ENCODE peak calls at places on chromosomes 6 and 20, in eight cellular contexts. One of them, this sample, is unnamed.
A peak's percentile ranks its signal among the peaks of the same experiment; 100 is the strongest.

GRCh38 chr6:122649701-122650100 is 39.5 kb downstream of the PKIB start:
- DNase-seq in cardiac muscle cell: no peak
- DNase-seq in CD8-positive, alpha-beta T cell: no peak
- DNase-seq in fibroblast of the aortic adventitia: peak; percentile 43
- DNase-seq in neural progenitor cell: no peak
- DNase-seq in foreskin fibroblast: no peak
- DNase-seq in lung: no peak
- DNase-seq in Peyer's patch: no peak
- DNase-seq in this sample: no peak

GRCh38 chr6:64034840-64035656 is 399.4 kb downstream of the PHF3 start:
- DNase-seq in neural progenitor cell: no peak
- DNase-seq in lung: no peak
- DNase-seq in cardiac muscle cell: peak; percentile 33
- DNase-seq in foreskin fibroblast: no peak
- DNase-seq in Peyer's patch: no peak
- DNase-seq in fibroblast of the aortic adventitia: peak; percentile 42
- DNase-seq in CD8-positive, alpha-beta T cell: no peak
- DNase-seq in this sample: no peak

GRCh38 chr6:43703512-43704429 is 16.2 kb upstream of the MRPS18A start:
- DNase-seq in cardiac muscle cell: no peak
- DNase-seq in fibroblast of the aortic adventitia: no peak
- DNase-seq in CD8-positive, alpha-beta T cell: no peak
- DNase-seq in lung: no peak
- DNase-seq in Peyer's patch: no peak
- DNase-seq in foreskin fibroblast: no peak
- DNase-seq in neural progenitor cell: no peak
- DNase-seq in this sample: no peak

GRCh38 chr6:83883240-83883639 is 23.8 kb downstream of the CYB5R4 start:
- DNase-seq in Peyer's patch: no peak
- DNase-seq in cardiac muscle cell: no peak
- DNase-seq in foreskin fibroblast: no peak
- DNase-seq in neural progenitor cell: no peak
- DNase-seq in CD8-positive, alpha-beta T cell: no peak
- DNase-seq in lung: no peak
- DNase-seq in fibroblast of the aortic adventitia: no peak
- DNase-seq in this sample: no peak

GRCh38 chr20:8213831-8214587 is 81.9 kb downstream of the PLCB1 start:
- DNase-seq in lung: no peak
- DNase-seq in foreskin fibroblast: no peak
- DNase-seq in neural progenitor cell: peak; percentile 10
- DNase-seq in CD8-positive, alpha-beta T cell: no peak
- DNase-seq in cardiac muscle cell: no peak
- DNase-seq in fibroblast of the aortic adventitia: no peak
- DNase-seq in Peyer's patch: no peak
- DNase-seq in this sample: no peak

GRCh38 chr6:96186094-96186493 is 170.3 kb downstream of the FUT9 start:
- DNase-seq in CD8-positive, alpha-beta T cell: no peak
- DNase-seq in fibroblast of the aortic adventitia: no peak
- DNase-seq in Peyer's patch: no peak
- DNase-seq in neural progenitor cell: no peak
- DNase-seq in lung: no peak
- DNase-seq in foreskin fibroblast: no peak
- DNase-seq in cardiac muscle cell: no peak
- DNase-seq in this sample: no peak

GRCh38 chr20:53294804-53295203 is 298.8 kb downstream of the ZNF217 start:
- DNase-seq in neural progenitor cell: no peak
- DNase-seq in lung: no peak
- DNase-seq in cardiac muscle cell: no peak
- DNase-seq in fibroblast of the aortic adventitia: no peak
- DNase-seq in Peyer's patch: no peak
- DNase-seq in CD8-positive, alpha-beta T cell: no peak
- DNase-seq in foreskin fibroblast: no peak
- DNase-seq in this sample: no peak

GRCh38 chr6:30862156-30862875 is 22.0 kb upstream of the DDR1 start:
- DNase-seq in CD8-positive, alpha-beta T cell: no peak
- DNase-seq in lung: no peak
- DNase-seq in Peyer's patch: no peak
- DNase-seq in cardiac muscle cell: no peak
- DNase-seq in fibroblast of the aortic adventitia: no peak
- DNase-seq in foreskin fibroblast: no peak
- DNase-seq in neural progenitor cell: no peak
- DNase-seq in this sample: no peak

GRCh38 chr20:23320317-23320716 is 30.3 kb upstream of the NXT1 start:
- DNase-seq in cardiac muscle cell: peak; percentile 42
- DNase-seq in CD8-positive, alpha-beta T cell: no peak
- DNase-seq in fibroblast of the aortic adventitia: peak; percentile 20
- DNase-seq in neural progenitor cell: no peak
- DNase-seq in Peyer's patch: no peak
- DNase-seq in foreskin fibroblast: peak; percentile 30
- DNase-seq in lung: no peak
- DNase-seq in this sample: no peak

GRCh38 chr6:109326346-109326745 is 55.9 kb downstream of the CD164 start:
- DNase-seq in foreskin fibroblast: no peak
- DNase-seq in neural progenitor cell: no peak
- DNase-seq in Peyer's patch: no peak
- DNase-seq in lung: no peak
- DNase-seq in CD8-positive, alpha-beta T cell: no peak
- DNase-seq in fibroblast of the aortic adventitia: no peak
- DNase-seq in cardiac muscle cell: no peak
- DNase-seq in this sample: no peak

GRCh38 chr6:167462913-167463312 is 138.0 kb downstream of the TTLL2 start:
- DNase-seq in CD8-positive, alpha-beta T cell: no peak
- DNase-seq in foreskin fibroblast: no peak
- DNase-seq in neural progenitor cell: peak; percentile 9
- DNase-seq in Peyer's patch: no peak
- DNase-seq in cardiac muscle cell: no peak
- DNase-seq in fibroblast of the aortic adventitia: no peak
- DNase-seq in lung: no peak
- DNase-seq in this sample: no peak

GRCh38 chr20:57938158-57939108 is 228.6 kb upstream of the PMEPA1 start:
- DNase-seq in cardiac muscle cell: peak; percentile 16
- DNase-seq in lung: no peak
- DNase-seq in neural progenitor cell: no peak
- DNase-seq in CD8-positive, alpha-beta T cell: no peak
- DNase-seq in Peyer's patch: no peak
- DNase-seq in fibroblast of the aortic adventitia: no peak
- DNase-seq in foreskin fibroblast: no peak
- DNase-seq in this sample: no peak
- TF ChIP-seq CTCF in cardiac muscle cell: no peak
- TF ChIP-seq CTCF in lung: no peak
- TF ChIP-seq CTCF in neural progenitor cell: peak; percentile 9
- TF ChIP-seq CTCF in CD8-positive, alpha-beta T cell: no peak
- TF ChIP-seq CTCF in Peyer's patch: no peak
- TF ChIP-seq CTCF in fibroblast of the aortic adventitia: no peak
- TF ChIP-seq CTCF in foreskin fibroblast: no peak
- TF ChIP-seq CTCF in this sample: no peak

GRCh38 chr6:106522557-106522956 is 106.7 kb downstream of the RTN4IP1 start:
- DNase-seq in fibroblast of the aortic adventitia: no peak
- DNase-seq in CD8-positive, alpha-beta T cell: no peak
- DNase-seq in cardiac muscle cell: no peak
- DNase-seq in Peyer's patch: no peak
- DNase-seq in foreskin fibroblast: no peak
- DNase-seq in lung: no peak
- DNase-seq in neural progenitor cell: no peak
- DNase-seq in this sample: no peak
- H3K4me3 ChIP-seq in fibroblast of the aortic adventitia: no peak overlapping the region
- H3K4me3 ChIP-seq in CD8-positive, alpha-beta T cell: peak overlapping the region; percentile 53
- H3K4me3 ChIP-seq in cardiac muscle cell: no peak overlapping the region
- H3K4me3 ChIP-seq in Peyer's patch: peak overlapping the region; percentile 37
- H3K4me3 ChIP-seq in foreskin fibroblast: no peak overlapping the region
- H3K4me3 ChIP-seq in lung: no peak overlapping the region
- H3K4me3 ChIP-seq in neural progenitor cell: no peak overlapping the region
- H3K4me3 ChIP-seq in this sample: peak overlapping the region; percentile 62

GRCh38 chr20:36682311-36682710 is 36.3 kb upstream of the SLA2 start:
- DNase-seq in lung: no peak
- DNase-seq in Peyer's patch: no peak
- DNase-seq in fibroblast of the aortic adventitia: no peak
- DNase-seq in CD8-positive, alpha-beta T cell: no peak
- DNase-seq in neural progenitor cell: no peak
- DNase-seq in foreskin fibroblast: no peak
- DNase-seq in cardiac muscle cell: no peak
- DNase-seq in this sample: no peak
- TF ChIP-seq CTCF in lung: no peak
- TF ChIP-seq CTCF in Peyer's patch: no peak
- TF ChIP-seq CTCF in fibroblast of the aortic adventitia: no peak
- TF ChIP-seq CTCF in CD8-positive, alpha-beta T cell: no peak
- TF ChIP-seq CTCF in neural progenitor cell: no peak
- TF ChIP-seq CTCF in foreskin fibroblast: no peak
- TF ChIP-seq CTCF in cardiac muscle cell: no peak
- TF ChIP-seq CTCF in this sample: no peak

GRCh38 chr6:32149932-32150920 is 1.5 kb downstream of the PRRT1 start:
- DNase-seq in Peyer's patch: no peak
- DNase-seq in cardiac muscle cell: no peak
- DNase-seq in foreskin fibroblast: no peak
- DNase-seq in lung: no peak
- DNase-seq in CD8-positive, alpha-beta T cell: no peak
- DNase-seq in fibroblast of the aortic adventitia: no peak
- DNase-seq in neural progenitor cell: peak; percentile 47
- DNase-seq in this sample: no peak
- H3K4me3 ChIP-seq in Peyer's patch: peak overlapping the region; percentile 17
- H3K4me3 ChIP-seq in cardiac muscle cell: no peak overlapping the region
- H3K4me3 ChIP-seq in foreskin fibroblast: peak overlapping the region; percentile 90
- H3K4me3 ChIP-seq in lung: no peak overlapping the region
- H3K4me3 ChIP-seq in CD8-positive, alpha-beta T cell: no peak overlapping the region
- H3K4me3 ChIP-seq in fibroblast of the aortic adventitia: peak overlapping the region; percentile 9
- H3K4me3 ChIP-seq in neural progenitor cell: peak overlapping the region; percentile 36
- H3K4me3 ChIP-seq in this sample: no peak overlapping the region

GRCh38 chr6:166443166-166443565 is 60.4 kb upstream of the MPC1 start:
- DNase-seq in Peyer's patch: no peak
- DNase-seq in CD8-positive, alpha-beta T cell: no peak
- DNase-seq in foreskin fibroblast: no peak
- DNase-seq in cardiac muscle cell: no peak
- DNase-seq in neural progenitor cell: no peak
- DNase-seq in lung: no peak
- DNase-seq in fibroblast of the aortic adventitia: no peak
- DNase-seq in this sample: no peak

GRCh38 chr6:166440729-166441128 is 58.0 kb upstream of the MPC1 start:
- DNase-seq in lung: no peak
- DNase-seq in CD8-positive, alpha-beta T cell: no peak
- DNase-seq in neural progenitor cell: no peak
- DNase-seq in fibroblast of the aortic adventitia: no peak
- DNase-seq in cardiac muscle cell: no peak
- DNase-seq in Peyer's patch: no peak
- DNase-seq in foreskin fibroblast: no peak
- DNase-seq in this sample: no peak

GRCh38 chr6:166442131-166442530 is 59.4 kb upstream of the MPC1 start:
- DNase-seq in CD8-positive, alpha-beta T cell: no peak
- DNase-seq in Peyer's patch: no peak
- DNase-seq in lung: no peak
- DNase-seq in fibroblast of the aortic adventitia: no peak
- DNase-seq in neural progenitor cell: no peak
- DNase-seq in foreskin fibroblast: no peak
- DNase-seq in cardiac muscle cell: no peak
- DNase-seq in this sample: no peak

GRCh38 chr6:166440106-166440505 is 57.4 kb upstream of the MPC1 start:
- DNase-seq in CD8-positive, alpha-beta T cell: no peak
- DNase-seq in foreskin fibroblast: no peak
- DNase-seq in lung: no peak
- DNase-seq in fibroblast of the aortic adventitia: no peak
- DNase-seq in neural progenitor cell: no peak
- DNase-seq in Peyer's patch: no peak
- DNase-seq in cardiac muscle cell: no peak
- DNase-seq in this sample: no peak

DNA sequence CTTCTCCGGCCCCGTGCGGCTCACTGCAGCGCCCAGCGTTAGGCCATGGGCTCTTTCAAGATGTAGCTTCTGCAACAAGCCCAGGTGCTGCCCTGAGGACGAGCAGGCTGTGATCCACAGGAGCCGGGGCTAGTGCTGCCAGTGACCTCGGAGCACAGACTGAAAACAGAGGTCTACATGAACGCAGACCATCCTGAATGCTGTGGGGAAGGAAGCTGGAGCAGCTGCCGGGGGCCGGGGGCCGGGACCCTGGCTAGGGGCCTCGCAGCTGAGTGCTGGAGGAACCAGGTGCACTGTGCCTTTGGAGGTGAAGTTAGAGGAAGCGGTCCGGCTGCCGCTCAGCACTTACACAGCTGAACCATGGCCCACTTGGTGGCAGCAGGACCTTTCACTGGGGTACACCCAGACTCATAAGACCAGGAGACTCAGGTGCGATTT is 58.9 kb upstream of the MPC1 start:
- DNase-seq in foreskin fibroblast: no peak
- DNase-seq in fibroblast of the aortic adventitia: no peak
- DNase-seq in CD8-positive, alpha-beta T cell: no peak
- DNase-seq in neural progenitor cell: no peak
- DNase-seq in lung: no peak
- DNase-seq in Peyer's patch: no peak
- DNase-seq in cardiac muscle cell: no peak
- DNase-seq in this sample: no peak
- TF ChIP-seq CTCF in foreskin fibroblast: no peak
- TF ChIP-seq CTCF in fibroblast of the aortic adventitia: no peak
- TF ChIP-seq CTCF in CD8-positive, alpha-beta T cell: no peak
- TF ChIP-seq CTCF in neural progenitor cell: no peak
- TF ChIP-seq CTCF in lung: no peak
- TF ChIP-seq CTCF in Peyer's patch: no peak
- TF ChIP-seq CTCF in cardiac muscle cell: no peak
- TF ChIP-seq CTCF in this sample: no peak

DNA sequence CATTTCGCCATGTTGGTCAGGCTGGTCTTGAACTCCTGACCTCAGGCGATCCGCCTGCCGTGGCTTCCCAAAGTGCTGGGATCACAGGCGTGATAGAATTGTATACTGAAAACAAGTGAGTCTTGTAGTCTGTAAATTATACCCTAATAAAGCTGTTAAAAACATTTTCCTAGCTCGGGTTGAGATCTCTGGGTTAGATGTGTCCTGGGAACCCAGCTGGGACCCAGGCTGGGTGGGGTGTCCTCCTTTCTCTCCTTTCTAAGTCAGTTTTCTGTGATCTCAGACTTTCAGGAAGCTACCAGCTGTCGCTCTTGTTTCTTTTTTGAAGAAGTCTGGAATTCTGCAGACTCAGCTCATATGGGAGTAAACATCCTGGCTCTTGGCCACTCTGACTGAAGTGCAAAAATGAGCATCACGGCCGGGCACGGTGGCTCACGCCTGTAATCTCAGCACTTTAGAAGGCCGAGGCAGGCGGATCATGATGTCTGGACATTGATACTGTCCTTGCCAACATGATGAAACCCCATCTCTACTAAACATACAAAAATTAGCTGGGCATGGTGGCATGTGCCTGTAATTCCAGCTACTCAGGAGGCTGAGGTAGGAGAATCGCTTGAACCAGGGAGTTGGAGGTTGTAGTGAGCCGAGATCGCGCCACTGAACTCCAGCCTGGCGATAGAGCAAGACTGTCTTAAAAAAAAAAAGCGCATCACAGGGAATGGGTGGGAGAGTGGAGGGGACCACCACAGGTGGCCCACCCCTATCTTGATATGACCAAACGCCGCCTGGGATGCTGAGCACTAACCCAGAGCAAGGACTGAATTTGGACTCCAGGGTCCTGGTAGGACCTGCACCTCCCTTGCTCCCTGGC is 9.9 kb upstream of the PCIF1 start:
- DNase-seq in Peyer's patch: no peak
- DNase-seq in cardiac muscle cell: peak; percentile 80
- DNase-seq in foreskin fibroblast: no peak
- DNase-seq in CD8-positive, alpha-beta T cell: no peak
- DNase-seq in neural progenitor cell: no peak
- DNase-seq in fibroblast of the aortic adventitia: peak; percentile 57
- DNase-seq in lung: no peak
- DNase-seq in this sample: no peak
- H3K4me3 ChIP-seq in Peyer's patch: no peak overlapping the region
- H3K4me3 ChIP-seq in cardiac muscle cell: no peak overlapping the region
- H3K4me3 ChIP-seq in foreskin fibroblast: no peak overlapping the region
- H3K4me3 ChIP-seq in CD8-positive, alpha-beta T cell: no peak overlapping the region
- H3K4me3 ChIP-seq in neural progenitor cell: no peak overlapping the region
- H3K4me3 ChIP-seq in fibroblast of the aortic adventitia: no peak overlapping the region
- H3K4me3 ChIP-seq in lung: no peak overlapping the region
- H3K4me3 ChIP-seq in this sample: no peak overlapping the region

This sample was measured in GM12864.